ENCODE peak calls at places on chromosomes 5 and 9, in six cellular contexts. P is CD8-positive, alpha-beta T cell; I is left lung; K is sigmoid colon; X is upper lobe of right lung; T is cardiac muscle cell. N is an unnamed sample.

GRCh38 chr9:76687861-76688374 is 76.3 kb upstream of the PCA3 start:
- DNase-seq in P (no peak), I (no peak), K (no peak), X (no peak), T (peak; percentile 84), N (no peak)

GRCh38 chr5:148806520-148806931 is 19.9 kb upstream of the ADRB2 start:
- DNase-seq in P (no peak), I (no peak), K (no peak), X (no peak), T (no peak), N (no peak)

GRCh38 chr9:89996717-89997116 is 391.9 kb downstream of the GADD45G start:
- DNase-seq in P (no peak), I (no peak), K (no peak), X (no peak), T (no peak), N (no peak)

GRCh38 chr5:132422720-132423442 is 53.4 kb downstream of the SLC22A5 start:
- DNase-seq in P (no peak), I (no peak), K (no peak), X (no peak), T (no peak), N (peak; percentile 82)

GRCh38 chr5:163613150-163613442 is 107.7 kb downstream of the MAT2B start:
- DNase-seq in P (no peak), I (no peak), K (no peak), X (no peak), T (no peak), N (no peak)

GRCh38 chr5:54651482-54652076 is 134.0 kb downstream of the SNX18 start:
- DNase-seq in P (no peak), I (peak; percentile 76), K (peak; percentile 87), X (peak; percentile 85), T (peak; percentile 73), N (no peak)

GRCh38 chr9:13083973-13084528 is 195.4 kb downstream of the MPDZ start:
- DNase-seq in P (no peak), I (no peak), K (no peak), X (no peak), T (peak; percentile 37), N (no peak)

GRCh38 chr9:5971740-5972139 is 43.7 kb downstream of the RANBP6 start:
- DNase-seq in P (no peak), I (no peak), K (no peak), X (no peak), T (peak; percentile 20), N (no peak)

GRCh38 chr9:129406278-129407225 is 214.3 kb downstream of the C9orf50 start:
- DNase-seq in P (no peak), I (peak; percentile 84), K (no peak), X (no peak), T (no peak), N (peak; percentile 80)

GRCh38 chr5:87120518-87121314 is 147.0 kb upstream of the RASA1 start:
- DNase-seq in P (no peak), I (no peak), K (no peak), X (no peak), T (peak; percentile 76), N (no peak)

DNA sequence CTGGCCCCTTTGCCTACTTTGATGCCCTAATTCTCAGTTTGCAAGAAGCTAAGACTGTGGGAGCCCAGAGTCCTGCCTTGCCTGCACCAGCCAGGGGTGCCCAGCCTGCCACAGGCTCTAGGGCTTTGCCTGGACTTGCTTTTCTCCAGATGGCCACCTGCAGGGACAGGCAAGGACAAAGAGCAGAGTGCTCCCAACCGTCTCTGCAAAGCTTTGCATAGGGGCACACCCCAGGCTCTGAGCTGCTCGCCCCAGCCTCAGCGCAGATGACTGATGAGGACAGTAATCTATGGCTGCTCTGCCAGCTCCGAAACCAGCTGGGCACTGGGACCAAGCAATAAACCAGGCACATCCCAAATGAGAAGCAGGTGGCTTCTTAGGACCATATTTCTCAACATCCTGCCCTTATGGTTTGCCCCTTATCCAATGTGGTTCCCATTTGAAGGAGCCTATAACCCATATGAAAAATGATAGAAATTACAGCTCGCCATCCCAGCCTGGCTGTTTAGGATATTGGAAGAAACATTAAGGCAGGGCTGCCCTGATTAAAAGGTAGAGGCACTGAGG is 25.4 kb upstream of the TCF7 start:
- DNase-seq in P (no peak), I (no peak), K (no peak), X (no peak), T (no peak), N (peak; percentile 63)
- H3K27ac ChIP-seq in P (no peak overlapping the region), I (no peak overlapping the region), K (no peak overlapping the region), X (no peak overlapping the region), T (no peak overlapping the region), N (peak overlapping the region; percentile 65)

GRCh38 chr5:31855527-31855862 is 216.6 kb downstream of the PDZD2 start:
- DNase-seq in P (no peak), I (no peak), K (no peak), X (no peak), T (no peak), N (no peak)
- H3K27ac ChIP-seq in P (no peak overlapping the region), I (no peak overlapping the region), K (peak overlapping the region; percentile 58), X (peak overlapping the region; percentile 87), T (no peak overlapping the region), N (no peak overlapping the region)

DNA sequence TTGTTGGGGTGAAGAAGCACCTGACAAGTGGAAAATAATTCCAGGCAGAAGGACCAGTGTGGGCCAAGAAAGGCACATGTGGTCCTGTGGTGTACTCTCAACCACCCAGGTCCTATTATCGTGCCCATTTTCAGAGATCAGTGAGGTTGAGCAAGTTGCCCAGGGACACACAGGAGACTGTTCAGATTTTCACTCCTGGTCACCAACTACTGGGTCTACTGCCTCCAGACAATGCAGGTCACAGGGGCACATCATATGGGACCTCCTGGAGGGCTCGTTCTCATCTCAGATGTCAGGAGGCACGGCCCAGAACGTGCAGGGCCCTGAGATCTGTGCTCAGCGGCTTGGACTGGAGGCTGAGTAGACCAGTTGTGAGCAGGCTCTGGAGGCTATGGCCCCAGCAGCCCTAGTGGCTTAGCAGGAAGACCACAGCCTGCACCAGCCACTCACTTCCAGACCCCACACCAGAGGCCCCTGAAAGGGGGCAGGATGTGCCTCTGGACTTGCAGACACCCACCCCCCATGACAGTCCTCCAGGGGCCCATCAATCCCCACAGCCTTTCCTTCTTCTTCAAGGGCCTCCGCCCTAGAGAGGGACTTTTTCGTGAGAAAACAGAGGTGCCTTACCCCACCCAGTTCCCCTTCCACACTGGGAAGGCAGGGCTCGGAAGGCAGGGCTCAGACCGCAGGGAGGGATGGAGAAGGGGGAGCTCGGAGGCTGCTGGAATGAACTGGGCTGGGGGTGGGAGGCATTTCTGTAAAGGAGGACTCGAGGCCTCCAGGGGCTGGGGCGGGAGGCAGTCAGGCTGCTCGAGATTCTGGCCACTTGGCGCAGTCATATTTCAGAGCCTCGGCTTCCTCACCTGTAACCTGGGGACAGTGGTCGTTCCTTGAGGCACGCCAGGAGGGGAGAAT is 82.7 kb upstream of the NEURL1B start:
- DNase-seq in P (no peak), I (no peak), K (peak; percentile 66), X (no peak), T (no peak), N (peak; percentile 37)
- H3K27ac ChIP-seq in P (no peak overlapping the region), I (peak overlapping the region; percentile 72), K (peak overlapping the region; percentile 90), X (peak overlapping the region; percentile 65), T (peak overlapping the region; percentile 98), N (no peak overlapping the region)

GRCh38 chr9:132239999-132240859 is 78.4 kb downstream of the NTNG2 start:
- DNase-seq in P (no peak), I (peak; percentile 77), K (no peak), X (peak; percentile 64), T (no peak), N (peak; percentile 85)
- H3K27ac ChIP-seq in P (no peak overlapping the region), I (no peak overlapping the region), K (peak overlapping the region; percentile 70), X (no peak overlapping the region), T (peak overlapping the region; percentile 3), N (peak overlapping the region; percentile 81)

GRCh38 chr5:39713224-39713911 is 288.6 kb upstream of the DAB2 start:
- DNase-seq in P (no peak), I (no peak), K (no peak), X (no peak), T (peak; percentile 48), N (no peak)
- H3K27ac ChIP-seq in P (no peak overlapping the region), I (no peak overlapping the region), K (no peak overlapping the region), X (no peak overlapping the region), T (no peak overlapping the region), N (no peak overlapping the region)

DNA sequence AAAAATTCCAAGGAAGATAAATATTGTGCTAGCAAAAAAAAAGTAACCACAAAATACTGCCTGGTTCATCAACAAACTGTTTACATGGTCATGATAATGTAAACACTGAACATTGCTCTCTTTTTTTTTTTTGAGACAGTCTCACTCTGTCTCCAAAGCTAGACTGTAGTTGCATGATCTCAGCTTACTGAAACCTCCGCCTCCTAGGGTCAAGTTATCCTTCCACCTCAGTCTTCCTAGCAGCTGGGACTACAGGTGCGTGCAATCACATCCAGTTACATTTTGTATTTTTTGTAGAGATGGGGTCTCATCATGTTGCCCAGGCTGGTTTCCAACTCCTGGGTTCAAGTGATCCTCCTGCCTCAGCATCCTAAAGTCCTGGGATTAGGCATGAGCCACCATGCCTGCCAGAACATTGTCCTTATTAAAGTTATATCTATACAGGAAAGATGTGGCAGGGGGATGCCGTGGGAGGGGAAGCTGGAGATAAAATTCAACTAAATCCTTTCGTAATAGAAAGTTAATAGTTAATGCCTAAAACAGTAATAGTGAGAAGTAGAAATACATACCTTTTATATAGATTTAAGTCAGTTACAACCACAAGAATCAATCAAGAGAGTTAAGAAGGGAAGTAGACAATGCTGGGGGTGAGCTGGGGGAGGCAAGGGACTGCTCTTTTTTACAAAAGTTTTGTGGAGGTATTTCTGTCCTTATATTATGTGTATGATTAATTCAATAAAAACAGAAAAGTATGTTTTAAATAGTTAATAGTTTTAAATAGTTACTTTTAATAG is 52.3 kb downstream of the RGMB start:
- DNase-seq in P (no peak), I (no peak), K (no peak), X (no peak), T (no peak), N (no peak)
- H3K27ac ChIP-seq in P (no peak overlapping the region), I (no peak overlapping the region), K (no peak overlapping the region), X (no peak overlapping the region), T (no peak overlapping the region), N (no peak overlapping the region)

DNA sequence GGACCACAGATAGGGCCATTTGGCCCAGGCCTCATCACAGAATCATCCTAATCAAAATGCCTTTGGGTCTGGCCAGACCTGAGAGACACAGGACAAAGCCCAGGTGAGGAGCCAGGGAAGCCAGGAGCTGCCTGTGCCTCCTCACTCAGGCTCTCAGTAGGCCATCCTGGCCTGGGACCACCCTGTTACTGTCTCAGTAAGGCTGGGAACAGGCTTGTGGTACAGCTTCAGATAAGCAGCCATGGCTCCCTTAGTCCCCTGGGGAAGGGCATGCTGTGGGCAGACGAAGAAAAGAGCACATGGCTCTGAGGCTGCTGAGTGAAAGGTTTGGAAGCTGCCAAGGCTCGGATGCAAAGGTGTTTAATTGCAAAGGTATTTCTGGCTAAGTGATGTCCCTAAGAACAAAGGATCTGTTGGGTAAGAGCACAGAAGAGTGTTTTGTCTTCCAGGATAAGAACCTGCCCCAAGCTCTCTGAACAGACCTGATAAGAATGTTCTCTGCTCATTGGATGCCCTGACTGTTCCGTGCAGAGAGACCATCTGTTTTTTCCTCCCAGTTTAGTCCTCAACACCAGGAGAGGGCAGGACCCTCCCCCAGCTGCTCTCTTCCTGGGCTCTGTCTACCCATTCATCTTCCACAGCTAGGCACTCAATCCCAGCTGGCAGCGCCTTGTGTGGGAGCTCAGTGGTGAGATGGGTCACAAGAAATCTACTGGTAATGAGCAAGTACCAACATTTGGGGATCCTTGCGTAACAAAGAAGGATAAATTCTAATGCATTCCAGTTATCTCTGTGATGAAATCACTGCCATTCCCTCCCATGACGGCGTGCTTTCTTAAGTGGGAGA is 17.7 kb downstream of the ANGPTL2 start:
- DNase-seq in P (no peak), I (no peak), K (no peak), X (no peak), T (peak; percentile 74), N (no peak)
- H3K27ac ChIP-seq in P (no peak overlapping the region), I (no peak overlapping the region), K (peak overlapping the region; percentile 87), X (no peak overlapping the region), T (no peak overlapping the region), N (peak overlapping the region; percentile 76)